ENCODE peak calls at places on chromosomes 5 and 9, in seven cellular contexts. One of them, this sample, is unnamed.

GRCh38 chr5:124446125-124446524 is 300.3 kb downstream of the ZNF608 start:
- DNase-seq in fibroblast of lung: no peak
- DNase-seq in A549: no peak
- DNase-seq in dorsolateral prefrontal cortex: no peak
- DNase-seq in AG10803: no peak
- DNase-seq in adrenal gland: no peak
- DNase-seq in GM12865: no peak
- DNase-seq in this sample: no peak

GRCh38 chr9:98488578-98489312 is 220.0 kb downstream of the GABBR2 start:
- DNase-seq in fibroblast of lung: peak
- DNase-seq in A549: peak
- DNase-seq in dorsolateral prefrontal cortex: no peak
- DNase-seq in AG10803: peak
- DNase-seq in adrenal gland: no peak
- DNase-seq in GM12865: no peak
- DNase-seq in this sample: peak

GRCh38 chr9:106962105-106962504 is 99.1 kb downstream of the ZNF462 start:
- DNase-seq in fibroblast of lung: peak
- DNase-seq in A549: no peak
- DNase-seq in dorsolateral prefrontal cortex: no peak
- DNase-seq in AG10803: no peak
- DNase-seq in adrenal gland: no peak
- DNase-seq in GM12865: no peak
- DNase-seq in this sample: no peak

GRCh38 chr9:85741112-85741874 is 461 bp downstream of the AGTPBP1 start:
- DNase-seq in fibroblast of lung: peak
- DNase-seq in A549: peak
- DNase-seq in dorsolateral prefrontal cortex: peak
- DNase-seq in AG10803: no peak
- DNase-seq in adrenal gland: peak
- DNase-seq in GM12865: peak
- DNase-seq in this sample: no peak

GRCh38 chr9:10252174-10252573 is 360.6 kb downstream of the PTPRD start:
- DNase-seq in fibroblast of lung: peak
- DNase-seq in A549: no peak
- DNase-seq in dorsolateral prefrontal cortex: no peak
- DNase-seq in AG10803: no peak
- DNase-seq in adrenal gland: peak
- DNase-seq in GM12865: no peak
- DNase-seq in this sample: no peak

GRCh38 chr5:36744041-36744677 is 132.4 kb upstream of the NIPBL start:
- DNase-seq in fibroblast of lung: no peak
- DNase-seq in A549: no peak
- DNase-seq in dorsolateral prefrontal cortex: no peak
- DNase-seq in AG10803: no peak
- DNase-seq in adrenal gland: no peak
- DNase-seq in GM12865: no peak
- DNase-seq in this sample: no peak

GRCh38 chr9:107918749-107919148 is 429.2 kb upstream of the KLF4 start:
- DNase-seq in fibroblast of lung: no peak
- DNase-seq in A549: no peak
- DNase-seq in dorsolateral prefrontal cortex: no peak
- DNase-seq in AG10803: no peak
- DNase-seq in adrenal gland: no peak
- DNase-seq in GM12865: no peak
- DNase-seq in this sample: no peak

GRCh38 chr5:65186646-65187227 is 295.0 kb downstream of the ADAMTS6 start:
- DNase-seq in fibroblast of lung: peak
- DNase-seq in A549: no peak
- DNase-seq in dorsolateral prefrontal cortex: no peak
- DNase-seq in AG10803: peak
- DNase-seq in adrenal gland: no peak
- DNase-seq in GM12865: no peak
- DNase-seq in this sample: no peak

GRCh38 chr5:67211926-67212325 is 15.3 kb upstream of the CD180 start:
- DNase-seq in fibroblast of lung: peak
- DNase-seq in A549: no peak
- DNase-seq in dorsolateral prefrontal cortex: no peak
- DNase-seq in AG10803: peak
- DNase-seq in adrenal gland: no peak
- DNase-seq in GM12865: no peak
- DNase-seq in this sample: peak

GRCh38 chr9:127858041-127858512 is 3.6 kb upstream of the ENG start:
- DNase-seq in fibroblast of lung: no peak
- DNase-seq in A549: no peak
- DNase-seq in dorsolateral prefrontal cortex: no peak
- DNase-seq in AG10803: peak
- DNase-seq in adrenal gland: peak
- DNase-seq in GM12865: no peak
- DNase-seq in this sample: no peak

GRCh38 chr5:59058237-59058636 is 475.4 kb downstream of the RAB3C start:
- DNase-seq in fibroblast of lung: no peak
- DNase-seq in A549: no peak
- DNase-seq in dorsolateral prefrontal cortex: no peak
- DNase-seq in AG10803: no peak
- DNase-seq in adrenal gland: no peak
- DNase-seq in GM12865: no peak
- DNase-seq in this sample: no peak

GRCh38 chr9:120521101-120521500 is 58.9 kb downstream of the CDK5RAP2 start:
- DNase-seq in fibroblast of lung: no peak
- DNase-seq in A549: no peak
- DNase-seq in dorsolateral prefrontal cortex: no peak
- DNase-seq in AG10803: no peak
- DNase-seq in adrenal gland: no peak
- DNase-seq in GM12865: no peak
- DNase-seq in this sample: no peak

GRCh38 chr5:59034498-59035186 is 451.8 kb downstream of the RAB3C start:
- DNase-seq in fibroblast of lung: peak
- DNase-seq in A549: no peak
- DNase-seq in dorsolateral prefrontal cortex: no peak
- DNase-seq in AG10803: peak
- DNase-seq in adrenal gland: no peak
- DNase-seq in GM12865: peak
- DNase-seq in this sample: no peak

GRCh38 chr5:31936699-31937098 is 237.4 kb downstream of the GOLPH3 start:
- DNase-seq in fibroblast of lung: no peak
- DNase-seq in A549: no peak
- DNase-seq in dorsolateral prefrontal cortex: peak
- DNase-seq in AG10803: no peak
- DNase-seq in adrenal gland: no peak
- DNase-seq in GM12865: no peak
- DNase-seq in this sample: no peak

GRCh38 chr5:163867738-163868137 is 362.3 kb downstream of the MAT2B start:
- DNase-seq in fibroblast of lung: peak
- DNase-seq in A549: no peak
- DNase-seq in dorsolateral prefrontal cortex: no peak
- DNase-seq in AG10803: no peak
- DNase-seq in adrenal gland: no peak
- DNase-seq in GM12865: no peak
- DNase-seq in this sample: no peak

DNA sequence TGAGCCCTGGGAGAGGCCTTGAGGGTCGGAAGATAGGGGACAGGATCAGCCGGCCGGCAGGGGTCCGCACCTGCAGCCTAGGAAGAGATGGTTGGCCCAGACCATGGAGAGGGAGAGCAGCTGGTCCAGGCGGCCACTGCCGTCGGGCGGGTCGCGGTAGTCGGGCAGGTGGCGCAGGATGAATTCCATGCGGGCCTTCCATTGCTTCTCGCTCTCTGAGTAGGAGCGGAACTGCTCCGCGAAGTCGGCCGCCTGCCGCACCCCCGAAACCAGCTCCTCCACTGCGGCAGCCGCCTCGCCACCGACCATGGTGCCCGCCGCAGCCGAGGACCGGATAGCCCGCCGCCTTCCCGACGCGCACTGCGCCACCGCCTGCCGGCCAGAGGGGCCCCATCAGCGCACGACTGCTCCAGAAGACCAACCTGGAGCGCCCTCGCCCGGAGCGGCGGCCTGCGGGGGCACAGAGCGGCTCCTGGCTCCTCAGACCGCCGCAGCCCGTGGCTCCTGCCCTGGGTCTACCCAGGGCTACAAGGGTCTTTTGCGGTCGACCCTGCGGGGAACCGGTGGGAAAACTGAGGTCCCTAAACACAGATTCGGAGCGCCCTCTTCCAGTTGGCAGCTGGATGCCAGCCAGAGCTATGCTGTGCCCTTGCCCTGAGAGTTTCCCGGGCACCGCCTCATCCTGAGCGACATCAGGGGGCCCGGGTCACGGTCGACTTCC is at the start of gene CDKN2AIPNL:
- DNase-seq in fibroblast of lung: peak
- DNase-seq in A549: peak
- DNase-seq in dorsolateral prefrontal cortex: peak
- DNase-seq in AG10803: peak
- DNase-seq in adrenal gland: peak
- DNase-seq in GM12865: peak
- DNase-seq in this sample: peak
- H3K4me3 ChIP-seq in fibroblast of lung: peak
- H3K4me3 ChIP-seq in A549: peak
- H3K4me3 ChIP-seq in dorsolateral prefrontal cortex: peak
- H3K4me3 ChIP-seq in AG10803: peak
- H3K4me3 ChIP-seq in adrenal gland: peak
- H3K4me3 ChIP-seq in GM12865: peak
- H3K4me3 ChIP-seq in this sample: peak

GRCh38 chr5:84274585-84275468 is 109.9 kb downstream of the EDIL3 start:
- DNase-seq in fibroblast of lung: peak
- DNase-seq in A549: peak
- DNase-seq in dorsolateral prefrontal cortex: peak
- DNase-seq in AG10803: peak
- DNase-seq in adrenal gland: peak
- DNase-seq in GM12865: peak
- DNase-seq in this sample: no peak
- TF ChIP-seq CTCF in fibroblast of lung: peak
- TF ChIP-seq CTCF in A549: peak
- TF ChIP-seq CTCF in dorsolateral prefrontal cortex: peak
- TF ChIP-seq CTCF in AG10803: peak
- TF ChIP-seq CTCF in adrenal gland: peak
- TF ChIP-seq CTCF in GM12865: peak
- TF ChIP-seq CTCF in this sample: peak

GRCh38 chr9:121651295-121652036 is at the start of gene DAB2IP:
- DNase-seq in fibroblast of lung: peak
- DNase-seq in A549: no peak
- DNase-seq in dorsolateral prefrontal cortex: peak
- DNase-seq in AG10803: peak
- DNase-seq in adrenal gland: peak
- DNase-seq in GM12865: no peak
- DNase-seq in this sample: no peak

GRCh38 chr9:121651014-121651294 is 480 bp upstream of the DAB2IP start:
- DNase-seq in fibroblast of lung: no peak
- DNase-seq in A549: no peak
- DNase-seq in dorsolateral prefrontal cortex: no peak
- DNase-seq in AG10803: no peak
- DNase-seq in adrenal gland: no peak
- DNase-seq in GM12865: no peak
- DNase-seq in this sample: no peak

GRCh38 chr9:121652838-121653231 is 1.4 kb downstream of the DAB2IP start:
- DNase-seq in fibroblast of lung: no peak
- DNase-seq in A549: no peak
- DNase-seq in dorsolateral prefrontal cortex: no peak
- DNase-seq in AG10803: no peak
- DNase-seq in adrenal gland: no peak
- DNase-seq in GM12865: no peak
- DNase-seq in this sample: no peak

GRCh38 chr9:121650220-121651013 is 1.0 kb upstream of the DAB2IP start:
- DNase-seq in fibroblast of lung: peak
- DNase-seq in A549: no peak
- DNase-seq in dorsolateral prefrontal cortex: no peak
- DNase-seq in AG10803: no peak
- DNase-seq in adrenal gland: no peak
- DNase-seq in GM12865: no peak
- DNase-seq in this sample: no peak

DNA sequence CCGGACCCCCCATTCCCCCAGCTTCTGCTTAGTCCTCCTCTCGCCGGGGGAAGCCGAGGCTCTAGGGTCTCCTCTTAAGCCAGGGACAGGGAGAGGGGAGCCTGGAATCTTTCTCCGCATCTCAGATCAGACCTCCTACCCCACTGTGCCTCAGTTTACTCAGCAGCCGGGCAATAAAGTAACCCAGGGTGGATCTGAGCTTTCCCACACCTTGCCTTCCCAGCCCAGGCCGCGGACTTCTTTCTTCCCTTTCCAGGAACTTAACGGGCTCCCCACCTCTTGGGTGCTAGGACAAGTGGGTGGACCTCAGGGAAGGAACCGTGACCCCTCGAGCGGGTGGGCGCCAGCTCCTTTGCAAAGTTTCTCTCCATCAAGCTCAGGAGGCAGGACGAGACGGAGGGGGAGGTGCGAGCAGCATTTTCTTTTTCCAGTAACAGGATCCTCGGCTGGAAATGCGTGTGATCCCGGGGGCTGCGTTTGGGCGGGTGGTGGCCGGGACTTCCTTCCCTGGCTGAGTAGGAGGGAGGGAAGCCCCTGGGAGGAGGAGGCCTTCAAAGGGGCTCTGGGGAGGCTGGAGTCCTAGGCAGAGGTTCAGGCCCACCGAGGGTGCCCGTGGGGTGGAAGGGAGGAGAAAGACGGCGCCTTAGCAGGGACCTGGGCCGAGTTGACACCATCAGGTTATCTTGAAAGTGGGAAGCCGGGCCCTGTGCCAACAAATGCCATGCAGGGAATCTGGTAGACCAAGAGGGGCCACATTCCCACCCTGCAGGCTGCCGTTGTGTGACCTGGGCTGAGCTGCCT is 803 bp downstream of the DAB2IP start:
- DNase-seq in fibroblast of lung: peak
- DNase-seq in A549: no peak
- DNase-seq in dorsolateral prefrontal cortex: no peak
- DNase-seq in AG10803: no peak
- DNase-seq in adrenal gland: no peak
- DNase-seq in GM12865: no peak
- DNase-seq in this sample: no peak
- H3K4me3 ChIP-seq in fibroblast of lung: peak
- H3K4me3 ChIP-seq in A549: peak
- H3K4me3 ChIP-seq in dorsolateral prefrontal cortex: peak
- H3K4me3 ChIP-seq in AG10803: peak
- H3K4me3 ChIP-seq in adrenal gland: peak
- H3K4me3 ChIP-seq in GM12865: no peak
- H3K4me3 ChIP-seq in this sample: peak

DNA sequence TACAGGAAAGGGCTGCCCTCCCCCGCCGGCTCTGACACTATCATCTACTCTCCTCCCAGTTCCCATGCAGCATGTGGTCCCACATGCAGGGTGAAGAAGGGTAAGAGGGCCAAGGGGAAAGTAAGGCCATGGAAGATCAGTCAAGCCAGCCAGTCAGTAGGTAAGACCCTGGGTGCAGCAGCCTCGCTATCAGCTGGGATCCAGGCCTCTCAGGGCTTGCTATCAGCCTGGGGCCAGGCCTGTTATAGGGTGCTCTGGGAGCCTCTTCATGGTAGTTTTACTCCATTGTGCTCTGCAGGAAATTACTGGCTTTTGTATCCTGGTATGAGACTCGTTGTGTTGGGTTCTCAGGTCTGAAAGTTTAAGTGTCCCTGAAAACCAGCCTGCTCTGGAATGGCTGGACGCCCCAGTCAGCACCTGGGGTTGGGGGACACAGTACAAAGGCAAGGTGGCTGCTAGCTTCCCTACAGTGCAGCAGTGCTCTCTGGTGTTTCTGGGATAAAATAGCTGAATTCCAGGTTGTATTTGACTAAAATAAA is 21.4 kb downstream of the SLC22A4 start:
- DNase-seq in fibroblast of lung: no peak
- DNase-seq in A549: no peak
- DNase-seq in dorsolateral prefrontal cortex: no peak
- DNase-seq in AG10803: no peak
- DNase-seq in adrenal gland: no peak
- DNase-seq in GM12865: no peak
- DNase-seq in this sample: no peak
- TF ChIP-seq CTCF in fibroblast of lung: no peak
- TF ChIP-seq CTCF in A549: no peak
- TF ChIP-seq CTCF in dorsolateral prefrontal cortex: no peak
- TF ChIP-seq CTCF in AG10803: no peak
- TF ChIP-seq CTCF in adrenal gland: no peak
- TF ChIP-seq CTCF in GM12865: no peak
- TF ChIP-seq CTCF in this sample: no peak

This sample was measured in kidney epithelial cell.